ENCODE peak calls at places on chromosomes 12 and 14, in six cellular contexts. K is left lung, O is lower lobe of right lung, U is astrocyte of the spinal cord, S is fibroblast of lung, R is GM10248. C is an unnamed sample.

GRCh38 chr12:1252758-1253157 is 261.7 kb downstream of the ERC1 start:
- DNase-seq in K (no peak), O (no peak), R (no peak), S (no peak), U (no peak), C (no peak)

GRCh38 chr14:50775357-50775756 is 55.6 kb downstream of the NIN start:
- DNase-seq in S (peak; percentile 90), R (no peak), U (peak; percentile 92), K (no peak), O (no peak), C (peak; percentile 87)

GRCh38 chr14:70754989-70755388 is 54.3 kb downstream of the MAP3K9 start:
- DNase-seq in K (peak; percentile 80), U (peak; percentile 42), R (no peak), O (peak; percentile 74), S (peak; percentile 72), C (no peak)

GRCh38 chr12:67002711-67003110 is 266.4 kb upstream of the CAND1 start:
- DNase-seq in S (peak; percentile 3), K (no peak), U (no peak), O (no peak), R (no peak), C (no peak)

GRCh38 chr14:50714452-50715073 is 46.5 kb upstream of the SAV1 start:
- DNase-seq in R (peak; percentile 59), S (peak; percentile 27), O (no peak), K (no peak), U (peak; percentile 43), C (no peak)

GRCh38 chr12:48969847-48970701 is 1.5 kb downstream of the WNT10B start:
- DNase-seq in S (peak; percentile 30), O (peak; percentile 51), U (no peak), R (peak; percentile 66), K (peak; percentile 79), C (no peak)

GRCh38 chr12:94240171-94240570 is 91.8 kb downstream of the PLXNC1 start:
- DNase-seq in U (no peak), K (no peak), S (no peak), R (peak; percentile 65), O (no peak), C (no peak)

GRCh38 chr12:132156145-132156709 is 12.0 kb downstream of the NOC4L start:
- DNase-seq in U (no peak), S (no peak), K (no peak), O (no peak), R (no peak), C (no peak)

GRCh38 chr14:69933623-69934275 is 54.5 kb downstream of the SMOC1 start:
- DNase-seq in R (no peak), O (no peak), U (no peak), K (no peak), S (no peak), C (no peak)

GRCh38 chr12:5003025-5003666 is 40.5 kb upstream of the KCNA5 start:
- DNase-seq in K (no peak), O (peak; percentile 61), U (peak; percentile 39), S (peak; percentile 40), R (peak; percentile 71), C (no peak)

GRCh38 chr12:71472441-71472911 is 32.9 kb downstream of the LGR5 start:
- DNase-seq in O (no peak), U (no peak), K (no peak), R (no peak), S (peak; percentile 63), C (no peak)

GRCh38 chr12:6765634-6766581 is at the start of gene PTMS:
- DNase-seq in R (peak; percentile 62), S (peak; percentile 98), K (peak; percentile 94), O (peak; percentile 84), U (peak; percentile 96), C (peak; percentile 57)

GRCh38 chr12:53062011-53062961 is 12.4 kb downstream of the TNS2 start:
- DNase-seq in O (no peak), S (no peak), U (no peak), K (peak; percentile 37), R (no peak), C (no peak)
- TF ChIP-seq CTCF in O (no peak), S (no peak), U (no peak), K (no peak), R (no peak), C (no peak)

GRCh38 chr12:52280319-52280795 is 5.9 kb downstream of the KRT86 start:
- DNase-seq in S (peak; percentile 95), K (no peak), R (no peak), U (peak; percentile 91), O (peak; percentile 89), C (peak; percentile 95)

GRCh38 chr12:52278530-52278929 is 4.1 kb downstream of the KRT86 start:
- DNase-seq in S (no peak), R (no peak), K (no peak), O (no peak), U (no peak), C (no peak)

GRCh38 chr12:52278931-52279682 is 4.7 kb downstream of the KRT86 start:
- DNase-seq in K (peak; percentile 96), U (peak; percentile 71), O (peak; percentile 88), R (peak; percentile 90), S (peak; percentile 55), C (no peak)

GRCh38 chr12:52280796-52281560 is 6.5 kb downstream of the KRT86 start:
- DNase-seq in R (no peak), O (peak; percentile 77), U (peak; percentile 97), S (peak; percentile 98), K (no peak), C (peak; percentile 98)

GRCh38 chr12:52279683-52280318 is 5.4 kb downstream of the KRT86 start:
- DNase-seq in U (peak; percentile 29), K (no peak), R (no peak), S (peak; percentile 73), O (no peak), C (no peak)
- TF ChIP-seq CTCF in U (no peak), K (no peak), R (no peak), S (no peak), O (no peak), C (no peak)

GRCh38 chr14:93804654-93805053 is 16.4 kb upstream of the PRIMA1 start:
- DNase-seq in K (no peak), R (no peak), O (no peak), U (no peak), S (no peak), C (no peak)
- TF ChIP-seq CTCF in K (no peak), R (no peak), O (no peak), U (no peak), S (no peak), C (no peak)

GRCh38 chr12:31234955-31235867 is 90.7 kb downstream of the SINHCAF start:
- DNase-seq in U (peak; percentile 48), K (no peak), R (no peak), O (peak; percentile 44), S (peak; percentile 54), C (no peak)
- TF ChIP-seq CTCF in U (peak; percentile 65), K (peak; percentile 61), R (no peak), O (peak; percentile 63), S (peak; percentile 35), C (peak; percentile 54)

DNA sequence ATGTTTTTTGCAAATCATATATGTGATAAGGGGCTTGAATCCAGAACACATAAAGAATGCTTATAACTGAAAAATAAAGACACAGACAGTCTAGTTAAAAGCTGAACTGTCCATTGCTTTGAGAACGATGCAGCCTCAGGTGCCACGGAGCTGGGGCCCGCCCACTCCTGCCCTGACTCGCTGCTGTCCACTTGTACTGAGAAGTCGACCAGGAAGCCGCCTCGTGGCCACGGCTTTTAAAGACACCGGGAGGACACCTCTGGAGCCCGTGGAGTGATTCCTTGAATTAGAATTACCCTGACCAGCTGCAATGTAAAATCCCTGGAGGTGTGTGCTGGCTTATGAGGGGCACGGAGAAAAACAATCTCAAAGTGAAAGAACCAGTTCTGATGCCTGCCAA is 23.9 kb upstream of the TEX22 start:
- DNase-seq in K (peak; percentile 79), S (no peak), R (no peak), O (no peak), U (no peak), C (no peak)
- TF ChIP-seq CTCF in K (no peak), S (no peak), R (no peak), O (no peak), U (no peak), C (no peak)

DNA sequence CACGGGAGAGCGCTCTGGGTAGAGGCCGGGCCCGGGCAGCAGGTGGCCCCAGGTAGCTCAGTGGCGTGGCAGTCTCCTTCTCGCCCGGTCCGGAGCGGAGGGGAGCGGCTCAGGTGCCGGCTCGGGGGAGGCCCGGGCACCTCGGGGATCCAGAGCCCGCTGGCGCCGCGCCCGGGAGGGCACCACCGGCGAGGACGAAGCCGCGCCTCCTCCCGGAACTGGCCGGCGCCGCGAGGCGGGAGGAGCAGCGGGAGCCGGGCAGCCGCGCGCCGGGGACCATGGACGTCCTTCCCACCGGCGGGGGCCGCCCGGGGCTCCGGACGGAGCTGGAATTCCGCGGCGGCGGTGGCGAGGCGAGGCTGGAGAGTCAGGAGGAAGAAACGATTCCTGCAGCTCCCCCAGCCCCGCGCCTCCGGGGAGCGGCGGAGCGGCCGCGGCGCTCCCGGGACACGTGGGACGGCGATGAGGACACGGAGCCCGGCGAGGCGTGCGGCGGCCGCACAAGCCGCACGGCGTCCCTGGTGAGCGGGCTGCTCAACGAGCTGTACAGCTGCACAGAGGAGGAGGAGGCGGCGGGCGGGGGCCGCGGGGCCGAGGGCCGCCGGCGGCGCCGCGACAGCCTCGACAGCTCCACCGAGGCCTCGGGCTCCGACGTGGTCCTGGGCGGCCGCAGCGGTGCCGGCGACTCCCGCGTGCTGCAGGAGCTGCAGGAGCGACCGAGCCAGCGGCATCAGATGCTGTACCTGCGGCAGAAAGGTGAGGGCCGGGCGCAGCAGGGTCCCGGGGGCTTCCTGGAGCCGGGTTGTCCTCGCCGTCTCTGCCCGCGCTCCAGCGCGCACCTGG is 21.5 kb upstream of the GNS start:
- DNase-seq in R (peak; percentile 47), S (peak; percentile 4), O (peak; percentile 84), K (peak; percentile 93), U (no peak), C (no peak)
- TF ChIP-seq CTCF in R (no peak), S (no peak), O (no peak), K (no peak), U (no peak), C (no peak)

C was measured in AG09309.